ENCODE peak calls at places on chromosomes 12 and 14, in five cellular contexts. One of them, this sample, is unnamed.

GRCh38 chr14:31950760-31951637 is 126.1 kb upstream of the ARHGAP5 start:
- DNase-seq in LHCN-M2: peak
- DNase-seq in heart right ventricle: peak
- DNase-seq in endodermal cell: peak
- DNase-seq in progenitor cell of endocrine pancreas: peak
- DNase-seq in this sample: peak

GRCh38 chr14:68775614-68776126 is 17.2 kb downstream of the ZFP36L1 start:
- DNase-seq in LHCN-M2: no peak
- DNase-seq in heart right ventricle: no peak
- DNase-seq in endodermal cell: peak
- DNase-seq in progenitor cell of endocrine pancreas: no peak
- DNase-seq in this sample: peak

GRCh38 chr12:64461634-64462414 is 9.9 kb downstream of the TBK1 start:
- DNase-seq in LHCN-M2: peak
- DNase-seq in heart right ventricle: no peak
- DNase-seq in endodermal cell: no peak
- DNase-seq in progenitor cell of endocrine pancreas: no peak
- DNase-seq in this sample: no peak

GRCh38 chr12:99157946-99158345 is 489.6 kb upstream of the GARIN6 start:
- DNase-seq in LHCN-M2: peak
- DNase-seq in heart right ventricle: no peak
- DNase-seq in endodermal cell: no peak
- DNase-seq in progenitor cell of endocrine pancreas: no peak
- DNase-seq in this sample: no peak

GRCh38 chr14:99273025-99273723 is 1.2 kb upstream of the BCL11B start:
- DNase-seq in LHCN-M2: no peak
- DNase-seq in heart right ventricle: no peak
- DNase-seq in endodermal cell: peak
- DNase-seq in progenitor cell of endocrine pancreas: peak
- DNase-seq in this sample: peak

GRCh38 chr14:56138987-56139386 is 20.8 kb downstream of the PELI2 start:
- DNase-seq in LHCN-M2: no peak
- DNase-seq in heart right ventricle: no peak
- DNase-seq in endodermal cell: no peak
- DNase-seq in progenitor cell of endocrine pancreas: no peak
- DNase-seq in this sample: no peak

GRCh38 chr12:65532162-65532561 is 253.7 kb downstream of the MSRB3 start:
- DNase-seq in LHCN-M2: no peak
- DNase-seq in heart right ventricle: no peak
- DNase-seq in endodermal cell: no peak
- DNase-seq in progenitor cell of endocrine pancreas: no peak
- DNase-seq in this sample: no peak

GRCh38 chr14:93733231-93733630 is 55.1 kb downstream of the PRIMA1 start:
- DNase-seq in LHCN-M2: no peak
- DNase-seq in heart right ventricle: no peak
- DNase-seq in endodermal cell: no peak
- DNase-seq in progenitor cell of endocrine pancreas: no peak
- DNase-seq in this sample: no peak

GRCh38 chr14:103019827-103020226 is 37.5 kb downstream of the CDC42BPB start:
- DNase-seq in LHCN-M2: no peak
- DNase-seq in heart right ventricle: no peak
- DNase-seq in endodermal cell: no peak
- DNase-seq in progenitor cell of endocrine pancreas: no peak
- DNase-seq in this sample: no peak

GRCh38 chr12:106342397-106343212 is 14.9 kb upstream of the POLR3B start:
- DNase-seq in LHCN-M2: peak
- DNase-seq in heart right ventricle: peak
- DNase-seq in endodermal cell: no peak
- DNase-seq in progenitor cell of endocrine pancreas: no peak
- DNase-seq in this sample: no peak

GRCh38 chr12:16076553-16076952 is 165.4 kb downstream of the DERA start:
- DNase-seq in LHCN-M2: peak
- DNase-seq in heart right ventricle: no peak
- DNase-seq in endodermal cell: peak
- DNase-seq in progenitor cell of endocrine pancreas: no peak
- DNase-seq in this sample: peak

GRCh38 chr14:105091335-105092123 is 26.3 kb upstream of the GPR132 start:
- DNase-seq in LHCN-M2: no peak
- DNase-seq in heart right ventricle: peak
- DNase-seq in endodermal cell: peak
- DNase-seq in progenitor cell of endocrine pancreas: no peak
- DNase-seq in this sample: no peak

GRCh38 chr14:53044486-53044885 is 93.6 kb upstream of the FERMT2 start:
- DNase-seq in LHCN-M2: peak
- DNase-seq in heart right ventricle: no peak
- DNase-seq in endodermal cell: no peak
- DNase-seq in progenitor cell of endocrine pancreas: no peak
- DNase-seq in this sample: no peak

GRCh38 chr14:101966742-101967141 is 2.4 kb downstream of the DYNC1H1 start:
- DNase-seq in LHCN-M2: no peak
- DNase-seq in heart right ventricle: no peak
- DNase-seq in endodermal cell: no peak
- DNase-seq in progenitor cell of endocrine pancreas: no peak
- DNase-seq in this sample: no peak

GRCh38 chr14:71720978-71721624 is 211.1 kb upstream of the RGS6 start:
- DNase-seq in LHCN-M2: peak
- DNase-seq in heart right ventricle: no peak
- DNase-seq in endodermal cell: peak
- DNase-seq in progenitor cell of endocrine pancreas: no peak
- DNase-seq in this sample: peak

GRCh38 chr12:109718390-109718789 is 4.8 kb downstream of the FAM222A start:
- DNase-seq in LHCN-M2: no peak
- DNase-seq in heart right ventricle: no peak
- DNase-seq in endodermal cell: peak
- DNase-seq in progenitor cell of endocrine pancreas: no peak
- DNase-seq in this sample: peak

GRCh38 chr14:68789002-68789797 is 3.7 kb downstream of the ZFP36L1 start:
- DNase-seq in LHCN-M2: peak
- DNase-seq in heart right ventricle: peak
- DNase-seq in endodermal cell: peak
- DNase-seq in progenitor cell of endocrine pancreas: peak
- DNase-seq in this sample: peak

GRCh38 chr12:113533842-113534375 is 62.2 kb upstream of the LHX5 start:
- DNase-seq in LHCN-M2: no peak
- DNase-seq in heart right ventricle: no peak
- DNase-seq in endodermal cell: no peak
- DNase-seq in progenitor cell of endocrine pancreas: no peak
- DNase-seq in this sample: no peak